ENCODE peak calls at places on chromosomes 16 and 17, in seven cellular contexts. C is activated CD8-positive, alpha-beta T cell treated with anti-CD3 and anti-CD28 coated beads for 36 hours; R is cardiac fibroblast; I is dorsolateral prefrontal cortex; A is GM06990; W is AG09319; U is CD8-positive, alpha-beta T cell. N is an unnamed sample.

GRCh38 chr17:4796550-4796915 is 569 bp downstream of the PSMB6 start:
- DNase-seq in C (peak; percentile 65), R (peak; percentile 47), I (no peak), A (no peak), W (no peak), U (no peak), N (no peak)

GRCh38 chr16:77736879-77737278 is 14.6 kb downstream of the NUDT7 start:
- DNase-seq in C (no peak), R (no peak), I (no peak), A (peak; percentile 10), W (no peak), U (no peak), N (no peak)

GRCh38 chr17:17512866-17513265 is 16.7 kb upstream of the RASD1 start:
- DNase-seq in C (no peak), R (no peak), I (no peak), A (no peak), W (no peak), U (no peak), N (no peak)

GRCh38 chr17:2347805-2348685 is 10.7 kb downstream of the SGSM2 start:
- DNase-seq in C (no peak), R (peak; percentile 75), I (no peak), A (no peak), W (peak; percentile 64), U (no peak), N (no peak)

GRCh38 chr17:68296217-68297140 is 5.2 kb downstream of the ARSG start:
- DNase-seq in C (peak; percentile 92), R (no peak), I (no peak), A (no peak), W (no peak), U (peak; percentile 89), N (no peak)

GRCh38 chr16:83137326-83137770 is 510.6 kb downstream of the CDH13 start:
- DNase-seq in C (peak; percentile 27), R (peak; percentile 79), I (no peak), A (no peak), W (peak; percentile 20), U (no peak), N (no peak)

GRCh38 chr17:41390411-41390938 is 6.9 kb downstream of the KRT31 start:
- DNase-seq in C (no peak), R (no peak), I (no peak), A (no peak), W (no peak), U (no peak), N (no peak)

GRCh38 chr16:13042291-13042690 is 140.9 kb downstream of the SHISA9 start:
- DNase-seq in C (no peak), R (no peak), I (no peak), A (no peak), W (no peak), U (no peak), N (no peak)

GRCh38 chr16:68719993-68720489 is 17.1 kb upstream of the CDH1 start:
- DNase-seq in C (peak; percentile 63), R (no peak), I (no peak), A (peak; percentile 62), W (no peak), U (no peak), N (peak; percentile 84)

GRCh38 chr16:14303654-14304394 is 232.7 kb downstream of the MRTFB start:
- DNase-seq in C (no peak), R (no peak), I (no peak), A (no peak), W (no peak), U (no peak), N (no peak)

GRCh38 chr17:9226794-9227135 is 205.5 kb downstream of the NTN1 start:
- DNase-seq in C (peak; percentile 77), R (no peak), I (no peak), A (peak; percentile 54), W (no peak), U (peak; percentile 62), N (no peak)

GRCh38 chr16:75251280-75252048 is at the start of gene BCAR1:
- DNase-seq in C (peak; percentile 35), R (peak; percentile 95), I (peak; percentile 86), A (peak; percentile 81), W (peak; percentile 78), U (no peak), N (peak; percentile 97)

GRCh38 chr17:69949931-69950330 is 125.1 kb upstream of the KCNJ16 start:
- DNase-seq in C (no peak), R (no peak), I (no peak), A (no peak), W (no peak), U (no peak), N (no peak)
- TF ChIP-seq CTCF in C (no peak), R (no peak), I (no peak), A (no peak), W (no peak), U (no peak), N (no peak)

GRCh38 chr16:86519649-86520316 is 9.5 kb downstream of the FOXF1 start:
- DNase-seq in C (peak; percentile 59), R (peak; percentile 55), I (peak; percentile 68), A (no peak), W (no peak), U (peak; percentile 32), N (peak; percentile 83)
- TF ChIP-seq CTCF in C (peak; percentile 97), R (peak; percentile 94), I (peak; percentile 95), A (peak; percentile 87), W (peak; percentile 92), U (peak; percentile 78), N (peak; percentile 91)

GRCh38 chr17:74117087-74117486 is 86.4 kb upstream of the RPL38 start:
- DNase-seq in C (no peak), R (no peak), I (no peak), A (no peak), W (no peak), U (no peak), N (no peak)

GRCh38 chr17:74117999-74118421 is 85.5 kb upstream of the RPL38 start:
- DNase-seq in C (no peak), R (no peak), I (no peak), A (no peak), W (no peak), U (no peak), N (no peak)

GRCh38 chr17:74119960-74120359 is 83.5 kb upstream of the RPL38 start:
- DNase-seq in C (no peak), R (no peak), I (no peak), A (no peak), W (no peak), U (no peak), N (no peak)

GRCh38 chr17:74119049-74119580 is 84.4 kb upstream of the RPL38 start:
- DNase-seq in C (no peak), R (no peak), I (no peak), A (no peak), W (no peak), U (no peak), N (no peak)

DNA sequence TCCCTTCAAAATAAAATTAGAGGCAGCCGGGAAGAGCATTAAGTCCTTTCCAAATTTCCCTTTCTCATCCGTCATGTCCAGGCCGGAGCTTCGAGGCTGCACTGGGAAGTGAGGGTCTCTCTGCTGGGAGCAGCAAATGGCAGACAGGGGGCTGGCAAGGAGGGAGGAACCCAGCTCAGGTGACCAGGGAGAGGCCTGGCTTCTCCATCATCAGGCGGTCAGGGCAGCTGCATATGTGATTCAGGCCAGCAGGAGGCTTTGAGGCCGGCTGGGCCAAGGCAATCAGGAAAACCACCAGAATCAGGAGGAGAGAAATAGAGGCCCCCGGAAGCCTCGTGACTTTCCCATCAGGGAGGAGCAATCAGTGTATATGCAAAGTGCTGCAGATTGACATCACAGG is 85.0 kb upstream of the RPL38 start:
- DNase-seq in C (no peak), R (no peak), I (no peak), A (no peak), W (no peak), U (no peak), N (no peak)
- TF ChIP-seq CTCF in C (no peak), R (no peak), I (no peak), A (no peak), W (no peak), U (no peak), N (no peak)

DNA sequence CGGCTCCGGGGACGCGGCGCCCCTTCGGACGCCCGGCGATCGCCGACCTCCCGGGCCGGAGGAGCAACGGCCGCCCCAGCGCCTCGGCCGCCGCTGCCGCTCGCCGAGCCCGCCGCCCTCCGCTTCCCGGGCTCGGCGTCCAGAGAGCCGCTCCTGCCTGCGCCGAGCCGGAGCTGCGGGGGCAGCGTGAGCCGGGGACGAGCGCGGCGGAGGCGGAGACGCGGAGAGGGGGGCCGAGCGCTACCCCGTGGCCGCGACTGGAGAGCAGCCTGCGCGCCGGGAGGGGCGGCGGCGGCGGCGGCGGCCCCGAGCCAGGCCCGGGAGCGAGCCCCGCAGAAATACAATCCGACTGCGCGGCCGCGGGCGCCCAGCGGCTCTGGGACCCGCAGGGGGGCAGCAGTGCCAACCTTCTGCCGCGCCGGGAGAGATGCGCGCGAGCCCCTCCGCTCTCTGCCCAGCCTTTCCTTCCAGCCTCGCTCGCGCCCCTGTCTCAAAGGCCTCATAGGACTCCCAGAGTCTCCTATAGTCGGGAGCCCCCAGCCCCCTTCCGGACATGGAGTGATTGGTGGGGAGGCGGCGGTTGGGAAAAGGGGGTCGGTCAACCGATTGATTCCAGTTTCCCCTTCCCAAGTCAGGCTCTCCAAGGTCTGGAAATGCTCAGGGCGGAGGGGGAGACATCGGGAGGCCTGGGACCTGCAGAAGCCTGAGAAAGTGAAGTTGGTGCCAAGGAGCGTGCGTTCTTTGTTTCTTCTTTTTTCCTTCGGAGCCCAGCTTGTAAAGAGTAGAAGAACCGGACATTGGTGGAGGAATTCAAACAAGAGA is 1.0 kb upstream of the SDK2 start:
- DNase-seq in C (peak; percentile 60), R (peak; percentile 24), I (peak; percentile 67), A (no peak), W (no peak), U (peak; percentile 37), N (peak; percentile 52)
- TF ChIP-seq CTCF in C (no peak), R (no peak), I (no peak), A (no peak), W (no peak), U (peak; percentile 26), N (no peak)

GRCh38 chr16:47053895-47054294 is 80.4 kb upstream of the DNAJA2 start:
- DNase-seq in C (no peak), R (no peak), I (no peak), A (no peak), W (no peak), U (no peak), N (no peak)
- TF ChIP-seq CTCF in C (no peak), R (no peak), I (no peak), A (no peak), W (no peak), U (no peak), N (no peak)

DNA sequence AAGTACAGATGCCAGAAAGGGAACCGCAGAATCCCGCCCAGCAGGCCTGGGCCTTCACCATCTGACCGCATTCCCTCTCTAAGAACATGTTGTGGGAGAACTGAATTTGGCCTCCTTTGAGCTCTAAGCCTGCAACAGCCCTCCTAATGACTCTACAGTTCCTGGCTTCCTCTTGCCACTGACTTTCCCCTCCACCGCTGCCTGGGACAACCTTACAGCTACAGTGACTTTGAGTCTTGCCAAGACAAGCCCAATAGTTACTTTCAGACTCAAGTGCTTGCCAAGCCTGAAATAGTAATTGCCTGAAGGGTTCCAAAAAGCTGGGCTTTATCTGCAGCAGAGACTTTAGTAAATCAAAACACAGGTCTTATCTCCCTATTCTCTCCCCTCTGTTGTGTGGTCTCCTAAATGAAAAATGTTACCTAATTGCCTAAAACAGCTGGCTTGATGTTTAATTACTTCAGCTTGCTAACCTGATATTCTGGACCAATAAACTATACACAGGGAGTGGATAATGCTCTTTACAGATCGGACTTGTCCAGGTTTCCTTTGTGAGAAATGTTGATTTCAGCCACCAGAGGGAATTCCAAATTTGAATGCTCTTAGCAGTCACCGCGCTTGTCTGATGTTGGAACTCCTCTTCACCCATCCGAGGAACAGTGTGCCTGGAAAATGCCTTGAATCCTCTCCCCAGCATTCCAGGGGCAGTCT is 85.1 kb upstream of the TBX2 start:
- DNase-seq in C (no peak), R (peak; percentile 88), I (no peak), A (no peak), W (no peak), U (no peak), N (no peak)
- TF ChIP-seq CTCF in C (no peak), R (peak; percentile 31), I (no peak), A (no peak), W (peak; percentile 26), U (no peak), N (no peak)